ENCODE peak calls at places on chromosomes 4 and X, in six cellular contexts. Y, Q, Z, W, A and B are unnamed samples.

GRCh38 chr4:161178310-161178709 is 985.5 kb downstream of the FSTL5 start:
- DNase-seq in W (no peak), A (no peak), Y (no peak), Q (no peak), Z (no peak), B (no peak)

GRCh38 chr4:114538012-114538617 is 60.5 kb upstream of the UGT8 start:
- DNase-seq in Z (no peak), W (no peak), Y (no peak), Q (no peak), A (no peak), B (no peak)

GRCh38 chr4:103915224-103915869 is 195.6 kb upstream of the TACR3 start:
- DNase-seq in Z (no peak), Q (no peak), W (no peak), Y (no peak), A (peak), B (peak)

GRCh38 chr4:76997454-76997853 is 47.9 kb downstream of the SEPTIN11 start:
- DNase-seq in Y (no peak), Z (no peak), W (no peak), Q (no peak), A (no peak), B (no peak)

GRCh38 chrX:32520789-32521188 is 690.6 kb downstream of the DMD start:
- DNase-seq in Q (no peak), W (no peak), A (no peak), Z (no peak), Y (no peak), B (no peak)

GRCh38 chr4:6929735-6930464 is 20.3 kb downstream of the TBC1D14 start:
- DNase-seq in W (no peak), Q (peak), Y (no peak), Z (no peak), A (no peak), B (no peak)

GRCh38 chr4:182826391-182826790 is 90.8 kb downstream of the DCTD start:
- DNase-seq in Y (no peak), W (no peak), Q (no peak), A (no peak), Z (no peak), B (no peak)

GRCh38 chr4:110480031-110480549 is 4.1 kb downstream of the ENPEP start:
- DNase-seq in Q (no peak), A (peak), W (no peak), Y (peak), Z (peak), B (peak)

GRCh38 chr4:16865897-16866283 is 32.6 kb downstream of the LDB2 start:
- DNase-seq in A (no peak), Y (no peak), Q (no peak), W (no peak), Z (no peak), B (no peak)

GRCh38 chrX:131729295-131729694 is 185.4 kb downstream of the OR13H1 start:
- DNase-seq in Q (peak), Z (no peak), W (no peak), Y (peak), A (no peak), B (no peak)

GRCh38 chrX:131734621-131735020 is 190.7 kb downstream of the OR13H1 start:
- DNase-seq in Q (peak), Z (no peak), W (no peak), A (no peak), Y (peak), B (no peak)

GRCh38 chrX:131739823-131740222 is 195.9 kb downstream of the OR13H1 start:
- DNase-seq in Y (no peak), A (peak), Q (no peak), W (no peak), Z (no peak), B (no peak)

GRCh38 chrX:131735127-131735526 is 191.3 kb downstream of the OR13H1 start:
- DNase-seq in Q (no peak), Z (no peak), Y (no peak), A (peak), W (no peak), B (no peak)
- H3K4me3 ChIP-seq in Q (no peak), Z (no peak), Y (peak), A (no peak), W (no peak), B (no peak)

GRCh38 chrX:118973389-118974087 is 880 bp upstream of the LONRF3 start:
- DNase-seq in Q (peak), W (no peak), Y (no peak), A (no peak), Z (no peak), B (peak)
- H3K4me3 ChIP-seq in Q (peak), W (peak), Y (no peak), A (no peak), Z (no peak), B (no peak)

DNA sequence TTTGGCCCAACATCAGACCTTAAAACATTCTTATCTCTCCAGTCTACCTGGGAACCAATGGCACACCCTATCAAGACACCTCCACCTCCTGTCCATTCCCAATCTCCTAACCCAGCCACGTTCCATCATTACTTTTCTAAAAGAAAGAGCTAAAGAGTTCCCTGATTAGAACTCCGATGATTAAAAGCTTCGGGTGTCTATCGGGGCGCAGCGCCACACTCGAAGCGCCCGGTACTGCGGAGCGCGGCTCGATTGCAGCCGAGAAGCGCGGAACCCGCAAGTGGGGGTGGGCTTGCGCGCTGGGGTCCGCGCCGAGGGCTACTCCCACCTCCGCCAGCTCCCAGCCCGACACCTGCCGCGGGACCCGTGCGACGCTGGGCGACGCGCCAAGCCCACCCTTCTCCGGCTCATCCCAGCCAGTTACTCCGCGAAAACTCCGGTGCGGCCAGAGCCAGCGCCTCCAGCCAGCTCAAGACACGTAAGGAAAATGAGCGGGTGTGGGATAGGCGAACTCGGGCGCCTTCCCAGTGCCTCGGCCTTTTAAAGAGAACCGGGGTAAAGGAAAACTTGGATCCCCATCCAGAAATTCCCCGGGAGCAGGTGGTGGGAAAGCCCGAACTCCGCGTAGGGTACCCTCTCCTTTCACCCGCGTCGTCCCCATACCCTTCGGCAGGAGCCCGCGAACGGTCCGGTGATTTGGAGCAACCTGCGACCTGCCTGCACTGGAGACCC is 601 bp downstream of the NPY1R start:
- DNase-seq in A (peak), W (peak), Q (peak), Z (no peak), Y (no peak), B (peak)
- H3K4me3 ChIP-seq in A (peak), W (peak), Q (peak), Z (peak), Y (peak), B (peak)

DNA sequence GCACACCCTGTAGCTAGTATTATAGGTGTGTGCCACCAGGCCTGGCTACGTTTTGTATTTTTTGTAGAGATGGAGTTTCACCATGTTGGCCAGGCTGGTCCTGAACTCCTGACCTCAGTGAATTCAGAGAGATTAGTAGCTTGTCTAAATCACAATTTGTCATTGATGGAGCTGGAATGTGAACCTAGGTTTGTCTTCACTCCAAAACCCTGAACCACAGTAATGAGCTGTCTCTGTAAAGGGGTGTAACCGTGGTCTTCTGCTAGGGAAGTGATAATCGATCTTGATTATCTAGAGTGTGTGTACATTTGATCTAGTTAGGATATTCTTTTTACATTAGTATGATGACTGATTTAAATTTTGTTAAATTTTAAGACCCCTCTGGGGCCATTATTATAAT is 8.3 kb downstream of the ARHGAP10 start:
- DNase-seq in Y (no peak), Z (no peak), W (no peak), A (no peak), Q (no peak), B (no peak)
- H3K4me3 ChIP-seq in Y (no peak), Z (no peak), W (no peak), A (no peak), Q (no peak), B (no peak)

GRCh38 chr4:151666501-151666900 is 94.3 kb downstream of the GATB start:
- DNase-seq in Y (no peak), Q (no peak), Z (no peak), A (no peak), W (no peak), B (no peak)
- H3K4me3 ChIP-seq in Y (no peak), Q (no peak), Z (no peak), A (no peak), W (no peak), B (no peak)

GRCh38 chr4:24404281-24404680 is 180.1 kb downstream of the DHX15 start:
- DNase-seq in Z (no peak), A (no peak), W (no peak), Y (peak), Q (no peak), B (no peak)

GRCh38 chr4:24403263-24403662 is 181.1 kb downstream of the DHX15 start:
- DNase-seq in Q (no peak), Z (no peak), Y (no peak), A (no peak), W (no peak), B (no peak)

GRCh38 chr4:24405926-24406325 is 178.4 kb downstream of the DHX15 start:
- DNase-seq in Y (no peak), W (no peak), Z (no peak), A (no peak), Q (no peak), B (no peak)

GRCh38 chr4:24408640-24409039 is 175.7 kb downstream of the DHX15 start:
- DNase-seq in A (no peak), Q (no peak), W (no peak), Z (no peak), Y (no peak), B (no peak)

DNA sequence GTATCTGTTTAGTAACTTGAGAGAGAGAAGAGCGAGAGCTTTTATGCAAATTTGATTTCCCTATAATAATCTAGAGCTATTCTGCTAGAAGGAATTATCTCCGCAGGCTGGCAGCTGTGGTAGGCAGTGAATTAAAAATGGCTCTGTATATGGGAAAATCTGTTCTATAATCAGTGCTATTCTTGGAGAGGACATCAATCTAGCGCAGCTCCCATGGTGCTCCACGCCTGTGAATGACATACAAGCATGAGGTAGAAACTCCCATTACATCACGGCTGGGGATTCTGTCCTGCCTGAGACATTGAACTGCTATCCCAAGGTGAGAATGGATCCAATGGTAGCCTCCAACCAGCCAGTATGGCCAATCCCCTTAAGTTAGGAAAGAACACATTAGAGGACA is 179.0 kb downstream of the DHX15 start:
- DNase-seq in A (no peak), W (no peak), Q (no peak), Y (no peak), Z (no peak), B (no peak)
- H3K4me3 ChIP-seq in A (no peak), W (no peak), Q (no peak), Y (no peak), Z (no peak), B (no peak)

GRCh38 chr4:93168053-93168452 is 660.5 kb upstream of the ATOH1 start:
- DNase-seq in Z (no peak), W (no peak), A (no peak), Q (no peak), Y (no peak), B (no peak)
- H3K4me3 ChIP-seq in Z (no peak), W (no peak), A (no peak), Q (no peak), Y (no peak), B (no peak)